ENCODE peak calls at places on chromosomes 1 and 21, in five cellular contexts. S is NB4; Q is NCI-H2081; Z is foreskin fibroblast; U is activated T-cell treated with anti-CD3 and anti-CD28 coated beads, Interleukin-2, amount 50 U/mL, for 72 hours. Y is an unnamed sample.
A peak's percentile ranks its signal among the peaks of the same experiment; 100 is the strongest.

GRCh38 chr1:179817789-179818188 is 59.8 kb downstream of the TOR1AIP2 start:
- DNase-seq in S (peak; percentile 58), Q (no peak), Z (peak; percentile 92), U (no peak), Y (no peak)

GRCh38 chr1:218481116-218481775 is 136.1 kb downstream of the TGFB2 start:
- DNase-seq in S (no peak), Q (no peak), Z (no peak), U (no peak), Y (no peak)

GRCh38 chr1:24771574-24771973 is 26.3 kb downstream of the CLIC4 start:
- DNase-seq in S (peak; percentile 24), Q (no peak), Z (no peak), U (no peak), Y (no peak)

GRCh38 chr1:14112613-14113012 is 412.6 kb downstream of the PRDM2 start:
- DNase-seq in S (no peak), Q (no peak), Z (no peak), U (no peak), Y (no peak)

GRCh38 chr21:45536301-45537081 is 5.7 kb downstream of the SLC19A1 start:
- DNase-seq in S (no peak), Q (no peak), Z (no peak), U (no peak), Y (no peak)

GRCh38 chr21:33418686-33419085 is 15.5 kb downstream of the IFNGR2 start:
- DNase-seq in S (no peak), Q (no peak), Z (peak; percentile 67), U (no peak), Y (no peak)

GRCh38 chr21:15138475-15138874 is 73.7 kb upstream of the NRIP1 start:
- DNase-seq in S (no peak), Q (peak; percentile 53), Z (no peak), U (no peak), Y (no peak)

GRCh38 chr1:15090373-15090772 is 63.2 kb upstream of the TMEM51 start:
- DNase-seq in S (no peak), Q (peak; percentile 78), Z (no peak), U (peak; percentile 11), Y (no peak)

GRCh38 chr1:210257698-210258395 is 25.3 kb downstream of the SERTAD4 start:
- DNase-seq in S (no peak), Q (no peak), Z (no peak), U (no peak), Y (no peak)

GRCh38 chr1:109529895-109530456 is 9.7 kb upstream of the GPR61 start:
- DNase-seq in S (no peak), Q (peak; percentile 9), Z (peak; percentile 50), U (no peak), Y (no peak)

GRCh38 chr21:32653326-32653901 is 41.2 kb upstream of the CFAP298 start:
- DNase-seq in S (peak; percentile 50), Q (peak; percentile 0), Z (peak; percentile 41), U (peak; percentile 5), Y (peak; percentile 1)